ENCODE peak calls at places on chromosomes 11 and 22, in four cellular contexts. One of them, this sample, is unnamed.

GRCh38 chr11:101723371-101723770 is 139.6 kb upstream of the TRPC6 start:
- DNase-seq in right lobe of liver: no peak
- DNase-seq in IMR-90: no peak
- DNase-seq in nephron progenitor cell: no peak
- DNase-seq in this sample: no peak

GRCh38 chr22:27715078-27715477 is 86.5 kb downstream of the MN1 start:
- DNase-seq in right lobe of liver: no peak
- DNase-seq in nephron progenitor cell: no peak
- DNase-seq in IMR-90: no peak
- DNase-seq in this sample: no peak

GRCh38 chr11:69906453-69906907 is 87.3 kb upstream of the FGF3 start:
- DNase-seq in right lobe of liver: no peak
- DNase-seq in IMR-90: peak; percentile 17
- DNase-seq in nephron progenitor cell: no peak
- DNase-seq in this sample: no peak

GRCh38 chr11:113817162-113817561 is 37.6 kb downstream of the CLDN25 start:
- DNase-seq in right lobe of liver: no peak
- DNase-seq in nephron progenitor cell: no peak
- DNase-seq in IMR-90: peak; percentile 51
- DNase-seq in this sample: no peak

GRCh38 chr11:15361316-15361715 is 246.6 kb downstream of the INSC start:
- DNase-seq in nephron progenitor cell: no peak
- DNase-seq in IMR-90: no peak
- DNase-seq in right lobe of liver: no peak
- DNase-seq in this sample: no peak

GRCh38 chr11:97856666-97857065 is 1164.1 kb upstream of the CNTN5 start:
- DNase-seq in IMR-90: no peak
- DNase-seq in nephron progenitor cell: no peak
- DNase-seq in right lobe of liver: no peak
- DNase-seq in this sample: no peak

GRCh38 chr11:44139565-44140313 is 44.3 kb downstream of the EXT2 start:
- DNase-seq in IMR-90: no peak
- DNase-seq in right lobe of liver: no peak
- DNase-seq in nephron progenitor cell: peak; percentile 47
- DNase-seq in this sample: no peak

GRCh38 chr22:35312198-35313059 is 12.7 kb downstream of the TOM1 start:
- DNase-seq in IMR-90: peak; percentile 82
- DNase-seq in right lobe of liver: peak; percentile 89
- DNase-seq in nephron progenitor cell: no peak
- DNase-seq in this sample: no peak

GRCh38 chr11:64060861-64061444 is 25.2 kb downstream of the FLRT1 start:
- DNase-seq in IMR-90: no peak
- DNase-seq in right lobe of liver: no peak
- DNase-seq in nephron progenitor cell: peak; percentile 89
- DNase-seq in this sample: no peak

GRCh38 chr22:19576460-19577421 is 52.5 kb upstream of the CLDN5 start:
- DNase-seq in IMR-90: peak; percentile 69
- DNase-seq in right lobe of liver: no peak
- DNase-seq in nephron progenitor cell: peak; percentile 28
- DNase-seq in this sample: no peak

GRCh38 chr11:3037041-3037944 is 19.9 kb downstream of the CARS1 start:
- DNase-seq in IMR-90: peak; percentile 61
- DNase-seq in right lobe of liver: peak; percentile 78
- DNase-seq in nephron progenitor cell: peak; percentile 88
- DNase-seq in this sample: no peak

GRCh38 chr11:6473481-6474422 is at the start of gene TRIM3:
- DNase-seq in nephron progenitor cell: peak; percentile 97
- DNase-seq in right lobe of liver: peak; percentile 96
- DNase-seq in IMR-90: peak; percentile 80
- DNase-seq in this sample: peak; percentile 78

GRCh38 chr11:29481721-29482120 is 535.1 kb downstream of the KCNA4 start:
- DNase-seq in nephron progenitor cell: no peak
- DNase-seq in right lobe of liver: no peak
- DNase-seq in IMR-90: no peak
- DNase-seq in this sample: no peak

GRCh38 chr22:33357894-33358440 is 299.8 kb upstream of the SYN3 start:
- DNase-seq in IMR-90: no peak
- DNase-seq in nephron progenitor cell: no peak
- DNase-seq in right lobe of liver: no peak
- DNase-seq in this sample: no peak

GRCh38 chr11:17564687-17565042 is 17.6 kb downstream of the OTOG start:
- DNase-seq in nephron progenitor cell: no peak
- DNase-seq in right lobe of liver: no peak
- DNase-seq in IMR-90: no peak
- DNase-seq in this sample: no peak

GRCh38 chr22:50713571-50714056 is 24.4 kb upstream of the ACR start:
- DNase-seq in nephron progenitor cell: no peak
- DNase-seq in IMR-90: no peak
- DNase-seq in right lobe of liver: no peak
- DNase-seq in this sample: no peak

GRCh38 chr11:93902921-93903320 is 52.5 kb upstream of the VSTM5 start:
- DNase-seq in IMR-90: no peak
- DNase-seq in nephron progenitor cell: no peak
- DNase-seq in right lobe of liver: no peak
- DNase-seq in this sample: no peak

DNA sequence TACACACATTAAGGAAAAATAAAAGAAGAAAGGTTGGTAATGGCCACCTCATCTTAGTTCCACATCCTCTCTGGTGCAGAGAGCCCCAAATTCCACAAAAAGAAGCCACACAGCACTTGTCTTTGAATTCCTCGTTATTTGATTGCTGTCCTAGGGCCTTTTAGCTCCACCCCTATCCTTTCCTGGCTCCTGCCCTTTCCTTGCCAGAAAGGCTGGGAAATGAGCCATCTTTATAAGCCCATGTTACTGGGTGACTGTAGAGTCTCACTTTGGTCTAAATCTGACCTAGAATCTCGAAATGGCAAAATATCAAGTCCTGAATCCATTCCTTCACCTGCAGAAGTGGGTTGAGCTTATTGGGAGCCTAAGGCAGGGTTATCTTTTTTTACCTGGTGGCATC is 4.3 kb upstream of the TMEM132A start:
- DNase-seq in IMR-90: no peak
- DNase-seq in nephron progenitor cell: no peak
- DNase-seq in right lobe of liver: no peak
- DNase-seq in this sample: no peak
- TF ChIP-seq CTCF in IMR-90: no peak
- TF ChIP-seq CTCF in nephron progenitor cell: no peak
- TF ChIP-seq CTCF in right lobe of liver: no peak
- TF ChIP-seq CTCF in this sample: no peak

DNA sequence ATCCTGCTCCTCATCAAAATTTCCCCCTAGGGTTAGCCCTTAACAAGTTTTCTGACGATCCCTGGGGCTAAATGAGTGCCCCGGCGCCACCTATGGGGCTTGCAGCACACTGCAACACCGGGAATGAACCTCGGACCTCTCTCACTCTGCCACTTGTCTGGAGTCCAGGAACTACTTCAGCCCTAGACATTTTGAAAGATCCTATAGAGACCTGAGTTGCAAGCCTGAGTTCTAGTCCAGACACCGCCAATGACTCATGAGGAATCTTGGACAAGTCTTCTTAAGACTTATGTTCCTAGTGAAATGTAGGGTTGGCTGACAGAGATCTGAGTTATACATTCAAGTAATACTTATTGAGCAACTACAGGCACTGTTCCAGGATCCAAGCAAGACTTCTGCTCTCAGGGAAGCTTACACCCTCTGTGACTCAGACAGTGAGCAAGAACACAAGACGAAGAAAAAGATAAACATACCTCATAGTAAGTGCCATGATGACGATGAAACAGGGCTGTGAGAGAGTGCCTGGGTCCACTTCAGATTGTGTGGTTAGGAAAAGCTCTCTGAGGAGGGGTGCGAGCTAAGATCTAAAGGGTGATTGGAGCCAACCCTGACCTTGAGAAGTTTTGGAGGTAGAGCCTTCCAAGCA is 10.2 kb upstream of the STK33 start:
- DNase-seq in nephron progenitor cell: peak; percentile 62
- DNase-seq in right lobe of liver: no peak
- DNase-seq in IMR-90: peak; percentile 100
- DNase-seq in this sample: peak; percentile 100
- TF ChIP-seq CTCF in nephron progenitor cell: peak; percentile 77
- TF ChIP-seq CTCF in right lobe of liver: peak; percentile 33
- TF ChIP-seq CTCF in IMR-90: peak; percentile 75
- TF ChIP-seq CTCF in this sample: peak; percentile 69

GRCh38 chr11:117057317-117057716 is 40.9 kb downstream of the SIK3 start:
- DNase-seq in right lobe of liver: no peak
- DNase-seq in nephron progenitor cell: no peak
- DNase-seq in IMR-90: no peak
- DNase-seq in this sample: no peak
- TF ChIP-seq CTCF in right lobe of liver: no peak
- TF ChIP-seq CTCF in nephron progenitor cell: no peak
- TF ChIP-seq CTCF in IMR-90: no peak
- TF ChIP-seq CTCF in this sample: no peak

GRCh38 chr11:116312560-116313340 is 460.0 kb downstream of the BUD13 start:
- DNase-seq in IMR-90: no peak
- DNase-seq in nephron progenitor cell: no peak
- DNase-seq in right lobe of liver: peak; percentile 92
- DNase-seq in this sample: no peak

GRCh38 chr11:116314012-116314411 is 458.8 kb downstream of the BUD13 start:
- DNase-seq in nephron progenitor cell: no peak
- DNase-seq in right lobe of liver: no peak
- DNase-seq in IMR-90: no peak
- DNase-seq in this sample: no peak

DNA sequence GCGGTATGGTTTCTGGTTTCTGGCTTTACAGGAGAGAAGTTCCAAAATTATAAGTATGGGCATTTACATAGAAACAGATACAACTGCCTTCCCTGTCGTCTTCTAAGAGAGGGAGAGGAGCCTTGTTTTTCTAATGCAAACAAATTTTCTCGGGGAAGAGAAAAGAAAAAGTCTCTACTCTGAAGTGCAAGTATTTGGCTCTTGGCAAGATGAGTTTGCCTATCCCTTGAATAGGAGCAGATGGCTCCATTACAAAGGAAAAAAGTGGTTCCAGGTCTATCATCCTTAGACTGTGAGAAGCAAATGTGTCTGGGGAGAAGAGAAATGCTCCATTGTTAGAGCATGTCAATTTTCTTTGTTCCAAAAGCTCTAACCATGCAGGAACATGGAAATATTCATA is 455.6 kb downstream of the BUD13 start:
- DNase-seq in right lobe of liver: no peak
- DNase-seq in nephron progenitor cell: no peak
- DNase-seq in IMR-90: no peak
- DNase-seq in this sample: no peak
- TF ChIP-seq CTCF in right lobe of liver: no peak
- TF ChIP-seq CTCF in nephron progenitor cell: no peak
- TF ChIP-seq CTCF in IMR-90: no peak
- TF ChIP-seq CTCF in this sample: no peak

GRCh38 chr22:28943501-28943879 is 60.1 kb downstream of the ZNRF3 start:
- DNase-seq in nephron progenitor cell: no peak
- DNase-seq in IMR-90: no peak
- DNase-seq in right lobe of liver: no peak
- DNase-seq in this sample: no peak
- TF ChIP-seq CTCF in nephron progenitor cell: no peak
- TF ChIP-seq CTCF in IMR-90: no peak
- TF ChIP-seq CTCF in right lobe of liver: no peak
- TF ChIP-seq CTCF in this sample: no peak

DNA sequence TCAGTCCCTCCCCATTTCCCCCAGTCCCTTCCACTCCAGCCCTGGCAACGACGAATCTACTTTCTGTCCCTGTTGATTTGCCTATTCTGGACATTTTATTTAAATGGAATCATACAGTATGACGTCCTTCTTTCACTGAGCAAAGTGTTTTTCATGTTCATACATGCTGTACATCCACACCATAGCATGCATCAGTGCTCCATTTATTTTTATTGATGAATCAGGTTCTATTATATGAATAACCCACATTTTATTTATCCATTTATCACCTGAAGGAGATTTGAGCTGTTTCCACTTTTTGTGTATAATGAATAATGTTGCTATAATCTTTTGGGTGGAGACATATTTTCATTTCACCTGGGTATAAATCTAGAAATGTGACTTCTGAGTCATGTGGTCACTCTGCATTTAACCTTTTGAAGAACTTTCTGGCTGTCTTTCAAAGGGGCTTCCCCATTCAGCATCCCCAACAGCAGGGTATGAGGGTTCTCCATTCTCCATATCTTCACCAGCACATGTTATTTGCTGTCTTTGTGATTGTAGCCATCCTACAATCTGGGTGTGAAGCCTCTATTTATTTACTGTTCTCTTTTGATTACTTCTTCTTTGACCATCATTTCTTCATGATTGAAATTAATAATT is 531.7 kb downstream of the ETS1 start:
- DNase-seq in IMR-90: no peak
- DNase-seq in nephron progenitor cell: no peak
- DNase-seq in right lobe of liver: no peak
- DNase-seq in this sample: no peak
- TF ChIP-seq CTCF in IMR-90: no peak
- TF ChIP-seq CTCF in nephron progenitor cell: no peak
- TF ChIP-seq CTCF in right lobe of liver: no peak
- TF ChIP-seq CTCF in this sample: no peak

GRCh38 chr22:44000123-44000522 is 24.0 kb upstream of the PARVB start:
- DNase-seq in IMR-90: no peak
- DNase-seq in right lobe of liver: no peak
- DNase-seq in nephron progenitor cell: no peak
- DNase-seq in this sample: no peak

GRCh38 chr22:44005524-44005923 is 18.6 kb upstream of the PARVB start:
- DNase-seq in right lobe of liver: no peak
- DNase-seq in nephron progenitor cell: no peak
- DNase-seq in IMR-90: no peak
- DNase-seq in this sample: no peak

GRCh38 chr22:44002324-44002723 is 21.8 kb upstream of the PARVB start:
- DNase-seq in right lobe of liver: no peak
- DNase-seq in nephron progenitor cell: no peak
- DNase-seq in IMR-90: no peak
- DNase-seq in this sample: no peak

GRCh38 chr22:44003016-44003775 is 20.9 kb upstream of the PARVB start:
- DNase-seq in IMR-90: no peak
- DNase-seq in right lobe of liver: no peak
- DNase-seq in nephron progenitor cell: no peak
- DNase-seq in this sample: no peak

GRCh38 chr22:44003776-44004460 is 20.2 kb upstream of the PARVB start:
- DNase-seq in nephron progenitor cell: peak; percentile 41
- DNase-seq in IMR-90: no peak
- DNase-seq in right lobe of liver: no peak
- DNase-seq in this sample: no peak
- TF ChIP-seq CTCF in nephron progenitor cell: peak; percentile 33
- TF ChIP-seq CTCF in IMR-90: peak; percentile 17
- TF ChIP-seq CTCF in right lobe of liver: no peak
- TF ChIP-seq CTCF in this sample: no peak

GRCh38 chr11:78417888-78418583 is 416 bp upstream of the GAB2 start:
- DNase-seq in IMR-90: peak; percentile 69
- DNase-seq in right lobe of liver: peak; percentile 82
- DNase-seq in nephron progenitor cell: peak; percentile 87
- DNase-seq in this sample: no peak
- TF ChIP-seq CTCF in IMR-90: peak; percentile 29
- TF ChIP-seq CTCF in right lobe of liver: peak; percentile 57
- TF ChIP-seq CTCF in nephron progenitor cell: no peak
- TF ChIP-seq CTCF in this sample: no peak

This sample was measured in AG09319.